ENCODE peak calls at places on chromosomes 11 and 22, in ten cellular contexts. B is HFF-Myc; O is suprapubic skin; F is tibial artery; U is dorsolateral prefrontal cortex; X is HCT116; M is CD8-positive, alpha-beta T cell; V is AG04450; Q is NB4; K is astrocyte of the spinal cord. I is an unnamed sample.

GRCh38 chr11:76616676-76617552 is 53.6 kb downstream of the LRRC32 start:
- DNase-seq in B (no peak), O (peak), F (no peak), U (no peak), X (no peak), M (no peak), V (no peak), Q (no peak), K (no peak), I (no peak)

GRCh38 chr22:38177044-38177443 is 4.6 kb downstream of the PLA2G6 start:
- DNase-seq in B (no peak), O (no peak), F (no peak), U (no peak), X (no peak), M (peak), V (no peak), Q (peak), K (no peak), I (no peak)

GRCh38 chr22:48057116-48057835 is 1294.8 kb downstream of the TBC1D22A start:
- DNase-seq in B (no peak), O (peak), F (no peak), U (no peak), X (no peak), M (no peak), V (no peak), Q (no peak), K (no peak), I (no peak)

GRCh38 chr11:7973011-7973410 is 7.8 kb upstream of the NLRP10 start:
- DNase-seq in B (no peak), O (no peak), F (no peak), U (no peak), X (no peak), M (no peak), V (no peak), Q (no peak), K (no peak), I (no peak)

GRCh38 chr22:46969491-46969890 is 207.0 kb downstream of the TBC1D22A start:
- DNase-seq in B (no peak), O (no peak), F (no peak), U (no peak), X (no peak), M (no peak), V (no peak), Q (peak), K (no peak), I (no peak)

GRCh38 chr22:40556641-40557040 is 79.9 kb downstream of the MRTFA start:
- DNase-seq in B (no peak), O (no peak), F (no peak), U (no peak), X (no peak), M (no peak), V (no peak), Q (no peak), K (no peak), I (no peak)

GRCh38 chr11:1732421-1733008 is 17.9 kb downstream of the IFITM10 start:
- DNase-seq in B (no peak), O (no peak), F (no peak), U (no peak), X (no peak), M (no peak), V (no peak), Q (no peak), K (no peak), I (no peak)

GRCh38 chr11:47689480-47689879 is 25.7 kb downstream of the AGBL2 start:
- DNase-seq in B (no peak), O (no peak), F (no peak), U (no peak), X (no peak), M (no peak), V (no peak), Q (no peak), K (no peak), I (no peak)

GRCh38 chr11:111668980-111669379 is 66.7 kb downstream of the SIK2 start:
- DNase-seq in B (no peak), O (no peak), F (no peak), U (no peak), X (no peak), M (no peak), V (no peak), Q (no peak), K (no peak), I (no peak)

DNA sequence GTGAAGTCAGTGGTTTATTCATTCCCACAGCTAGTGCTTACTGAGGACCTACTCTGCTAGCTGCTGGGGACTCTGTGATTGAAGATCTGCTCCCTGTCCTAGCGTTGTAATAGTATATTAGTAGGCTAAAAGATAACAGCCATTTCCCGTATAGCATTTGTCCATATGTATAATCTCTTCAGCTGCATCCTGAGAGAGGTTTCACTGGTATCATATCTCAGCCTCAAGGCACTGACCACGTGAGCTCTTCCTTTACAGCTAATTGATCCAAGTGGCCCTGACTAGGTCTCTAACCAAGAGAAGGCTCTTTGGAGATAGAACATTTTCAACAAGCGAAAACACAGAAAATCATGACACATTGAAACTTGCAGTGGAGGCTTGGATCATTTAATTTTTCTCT is 110.2 kb downstream of the APIP start:
- DNase-seq in B (no peak), O (no peak), F (no peak), U (no peak), X (no peak), M (no peak), V (no peak), Q (no peak), K (no peak), I (no peak)
- H3K4me3 ChIP-seq in B (no peak), O (no peak), F (no peak), U (no peak), X (no peak), M (no peak), V (no peak), Q (no peak), K (no peak), I (no peak)

DNA sequence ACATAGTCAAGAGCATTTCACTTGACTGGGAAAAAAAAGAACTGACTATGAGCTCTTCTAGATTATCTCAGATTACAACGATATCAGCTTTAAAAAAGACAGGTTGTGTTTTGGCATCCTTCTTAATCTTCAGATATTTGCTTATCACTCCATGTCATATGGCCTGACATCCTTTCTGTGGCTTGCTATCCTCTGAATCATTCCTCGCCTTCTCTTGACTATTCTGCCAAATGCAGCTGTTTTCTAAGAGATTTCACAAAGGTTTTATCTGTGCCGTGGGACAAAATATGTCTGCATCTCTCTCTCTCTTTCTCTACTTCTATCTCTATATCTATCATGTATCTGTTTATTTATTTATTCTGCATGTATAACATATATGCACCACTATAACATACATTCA is 746.1 kb downstream of the CNTN5 start:
- DNase-seq in B (no peak), O (no peak), F (no peak), U (no peak), X (no peak), M (no peak), V (no peak), Q (no peak), K (no peak), I (no peak)
- TF ChIP-seq CTCF in B (no peak), O (no peak), F (no peak), U (no peak), X (no peak), M (no peak), V (no peak), Q (no peak), K (no peak), I (no peak)

GRCh38 chr22:37165066-37165465 is 15.3 kb upstream of the IL2RB start:
- DNase-seq in B (no peak), O (no peak), F (no peak), U (no peak), X (no peak), M (no peak), V (no peak), Q (no peak), K (no peak), I (no peak)

GRCh38 chr22:37163096-37163489 is 13.4 kb upstream of the IL2RB start:
- DNase-seq in B (no peak), O (no peak), F (no peak), U (no peak), X (no peak), M (no peak), V (no peak), Q (no peak), K (no peak), I (no peak)

GRCh38 chr22:37162221-37163095 is 12.7 kb upstream of the IL2RB start:
- DNase-seq in B (no peak), O (no peak), F (no peak), U (no peak), X (no peak), M (peak), V (no peak), Q (no peak), K (peak), I (no peak)

GRCh38 chr22:37164535-37164887 is 14.8 kb upstream of the IL2RB start:
- DNase-seq in B (no peak), O (no peak), F (no peak), U (no peak), X (no peak), M (no peak), V (no peak), Q (no peak), K (no peak), I (no peak)

DNA sequence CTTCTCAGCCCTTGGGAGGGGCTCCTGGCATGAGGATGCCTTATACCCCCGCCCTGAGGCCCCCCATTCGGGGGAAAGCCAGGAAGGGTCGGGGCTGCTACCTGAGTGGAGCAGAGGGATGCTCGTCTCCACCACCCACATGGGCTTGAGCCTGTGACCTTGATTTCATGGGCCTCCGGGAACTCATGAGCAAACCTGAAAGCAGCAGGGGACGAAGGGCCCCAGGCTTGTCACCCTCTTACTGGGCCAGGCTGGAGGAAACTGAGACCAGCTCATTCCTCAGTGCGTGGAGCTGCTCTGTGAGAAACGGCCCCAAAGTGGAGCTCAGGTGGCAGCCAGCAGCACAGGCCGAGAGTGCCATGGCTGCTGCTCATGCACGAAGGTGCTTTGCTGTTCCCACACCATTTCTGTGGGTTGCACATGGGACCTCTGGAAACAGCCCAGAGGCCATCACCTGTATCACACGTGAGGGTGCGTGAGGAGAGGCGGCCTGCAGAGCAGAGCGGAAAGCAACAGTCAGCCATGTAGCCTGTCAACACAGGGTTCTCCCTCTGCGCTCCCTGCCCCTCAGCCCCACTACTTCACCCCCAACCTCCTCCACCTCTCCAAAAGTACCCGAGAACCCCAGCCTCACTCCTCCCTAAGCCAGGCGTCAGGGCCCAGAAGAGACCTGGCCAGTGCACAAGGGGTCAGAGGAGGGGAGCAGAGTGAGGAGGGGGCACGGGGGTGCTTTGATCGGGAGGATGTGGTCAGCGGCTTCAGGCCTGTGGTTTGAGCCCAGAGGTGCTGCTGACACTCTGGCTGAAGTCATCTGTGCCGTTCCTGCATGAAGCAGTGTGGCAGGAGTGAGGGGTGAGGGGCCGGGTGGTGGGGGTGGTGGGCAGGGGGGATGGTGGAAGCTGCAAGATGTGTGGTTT is 14.2 kb upstream of the IL2RB start:
- DNase-seq in B (no peak), O (no peak), F (no peak), U (no peak), X (no peak), M (peak), V (no peak), Q (peak), K (no peak), I (no peak)
- H3K4me3 ChIP-seq in B (no peak), O (no peak), F (no peak), U (no peak), X (no peak), M (no peak), V (no peak), Q (no peak), K (no peak), I (no peak)

DNA sequence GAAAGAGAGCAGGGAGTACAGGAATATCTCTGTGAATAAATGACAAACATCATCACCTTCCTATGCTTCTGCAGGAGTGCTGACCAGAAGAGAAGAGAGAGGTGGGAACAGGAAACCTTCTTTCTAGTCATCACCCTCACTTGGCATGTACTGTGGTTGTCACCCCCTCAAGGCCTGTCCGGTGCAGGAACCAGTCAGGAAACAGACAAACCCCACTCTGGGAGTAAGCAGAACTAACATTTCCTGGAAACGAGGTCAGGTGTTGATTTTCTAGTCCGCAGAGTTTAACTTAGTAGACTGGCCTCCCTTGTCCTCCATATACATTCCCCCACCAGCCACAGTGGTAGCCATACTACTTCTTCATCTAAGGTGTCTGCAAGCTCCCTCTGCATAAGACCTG is 80.8 kb upstream of the NCAM1 start:
- DNase-seq in B (no peak), O (no peak), F (no peak), U (no peak), X (no peak), M (no peak), V (no peak), Q (no peak), K (no peak), I (no peak)
- TF ChIP-seq CTCF in B (no peak), O (no peak), F (no peak), U (no peak), X (no peak), M (no peak), V (no peak), Q (no peak), K (no peak), I (no peak)

GRCh38 chr11:32785262-32785661 is 9.2 kb downstream of the CCDC73 start:
- DNase-seq in B (no peak), O (no peak), F (no peak), U (no peak), X (no peak), M (no peak), V (no peak), Q (no peak), K (no peak), I (no peak)
- H3K4me3 ChIP-seq in B (no peak), O (no peak), F (no peak), U (no peak), X (no peak), M (no peak), V (no peak), Q (no peak), K (no peak), I (no peak)

GRCh38 chr22:35257321-35258143 is at the start of gene HMGXB4:
- DNase-seq in B (peak), O (peak), F (peak), U (peak), X (peak), M (peak), V (peak), Q (peak), K (peak), I (peak)
- TF ChIP-seq CTCF in B (no peak), O (no peak), F (peak), U (peak), X (no peak), M (no peak), V (no peak), Q (no peak), K (no peak), I (no peak)

GRCh38 chr11:28106351-28107043 is 1.5 kb downstream of the KIF18A start:
- DNase-seq in B (no peak), O (no peak), F (no peak), U (no peak), X (no peak), M (no peak), V (no peak), Q (no peak), K (no peak), I (no peak)

GRCh38 chr11:28107331-28107725 is 628 bp downstream of the KIF18A start:
- DNase-seq in B (no peak), O (no peak), F (no peak), U (no peak), X (no peak), M (no peak), V (no peak), Q (peak), K (no peak), I (no peak)

GRCh38 chr11:28104984-28105383 is 3.0 kb downstream of the KIF18A start:
- DNase-seq in B (no peak), O (no peak), F (no peak), U (no peak), X (no peak), M (no peak), V (no peak), Q (no peak), K (no peak), I (no peak)

GRCh38 chr11:28104425-28104824 is 3.5 kb downstream of the KIF18A start:
- DNase-seq in B (no peak), O (no peak), F (no peak), U (no peak), X (no peak), M (no peak), V (no peak), Q (no peak), K (no peak), I (no peak)

GRCh38 chr11:28105869-28106268 is 2.1 kb downstream of the KIF18A start:
- DNase-seq in B (no peak), O (no peak), F (no peak), U (no peak), X (no peak), M (no peak), V (no peak), Q (no peak), K (no peak), I (no peak)
- H3K4me3 ChIP-seq in B (peak), O (no peak), F (no peak), U (no peak), X (no peak), M (no peak), V (no peak), Q (peak), K (no peak), I (no peak)

GRCh38 chr22:39306456-39307361 is 12.7 kb downstream of the RPL3 start:
- DNase-seq in B (no peak), O (peak), F (peak), U (no peak), X (no peak), M (peak), V (no peak), Q (peak), K (no peak), I (no peak)

GRCh38 chr22:39309364-39309861 is 10.0 kb downstream of the RPL3 start:
- DNase-seq in B (no peak), O (peak), F (no peak), U (no peak), X (no peak), M (no peak), V (no peak), Q (no peak), K (no peak), I (no peak)

GRCh38 chr22:39311592-39312400 is 7.6 kb downstream of the RPL3 start:
- DNase-seq in B (no peak), O (no peak), F (no peak), U (no peak), X (no peak), M (no peak), V (no peak), Q (peak), K (no peak), I (no peak)

GRCh38 chr22:39309881-39310714 is 9.3 kb downstream of the RPL3 start:
- DNase-seq in B (no peak), O (no peak), F (no peak), U (no peak), X (no peak), M (no peak), V (no peak), Q (peak), K (no peak), I (no peak)

DNA sequence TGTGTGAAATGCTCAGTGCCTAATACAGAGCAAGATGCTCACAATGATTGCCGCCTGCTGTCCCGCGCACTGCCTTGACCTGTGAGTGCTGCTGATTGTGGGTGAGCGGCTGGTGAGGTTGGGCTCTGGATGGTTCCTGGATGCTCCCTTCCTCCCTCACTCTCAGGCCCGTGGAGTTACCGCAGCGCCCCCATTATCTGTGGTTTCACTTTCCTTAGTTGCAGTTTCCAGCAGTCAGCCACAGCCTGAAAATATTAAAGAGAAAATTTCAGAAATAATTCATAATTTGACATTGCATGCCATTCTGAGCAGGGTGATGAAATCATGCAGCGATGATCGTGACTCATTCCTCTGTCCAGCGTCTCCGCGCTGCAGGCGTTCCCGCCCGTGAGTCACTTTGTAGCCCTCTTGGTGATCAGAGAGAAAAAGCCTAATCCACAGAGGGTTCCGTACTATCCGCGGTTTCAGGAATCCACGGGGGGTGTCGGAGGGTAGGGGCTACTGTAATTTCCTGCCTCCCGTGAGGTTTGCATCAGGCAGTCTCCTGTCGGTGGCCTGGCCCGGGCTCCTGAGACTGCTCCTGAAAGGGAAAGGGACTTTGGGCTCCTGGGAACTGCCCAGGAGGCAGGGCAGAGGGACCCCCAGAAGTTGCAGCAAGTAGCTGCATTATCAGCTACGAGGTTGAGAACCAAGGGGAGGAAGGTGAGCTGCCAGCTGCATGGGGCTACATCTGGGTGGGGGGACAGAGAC is 10.6 kb downstream of the RPL3 start:
- DNase-seq in B (peak), O (peak), F (peak), U (no peak), X (peak), M (no peak), V (peak), Q (peak), K (peak), I (no peak)
- TF ChIP-seq CTCF in B (peak), O (no peak), F (no peak), U (no peak), X (no peak), M (no peak), V (peak), Q (no peak), K (peak), I (no peak)

DNA sequence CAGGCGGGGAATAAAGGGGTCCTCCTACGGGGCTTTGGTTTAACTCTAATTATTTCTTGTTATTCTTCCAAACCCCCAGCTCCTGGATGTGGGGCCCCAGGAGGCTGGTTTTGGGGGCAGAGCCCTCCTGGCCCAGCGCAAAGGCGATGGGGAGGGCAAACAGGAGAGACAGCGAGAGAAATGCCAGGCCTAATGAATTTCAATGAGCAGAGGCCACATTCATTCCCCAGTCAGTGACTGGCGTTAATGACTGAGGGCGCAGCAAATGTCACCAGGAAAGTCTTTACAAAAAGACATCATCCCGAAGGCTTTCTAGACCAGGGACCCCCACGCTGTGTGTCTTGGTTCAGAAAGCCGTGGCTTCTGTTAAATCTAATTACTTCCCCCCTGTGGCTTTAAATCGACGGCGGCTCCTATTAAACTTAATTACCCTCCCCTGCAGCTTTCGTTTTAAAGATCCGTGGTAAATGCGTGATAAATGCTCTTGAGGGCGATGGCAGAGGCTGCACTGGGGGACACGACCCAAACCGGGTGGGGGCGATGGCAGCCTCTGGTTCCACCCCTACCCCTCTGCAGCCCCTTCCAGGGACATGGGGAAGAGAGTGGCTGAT is 1.5 kb upstream of the FGF19 start:
- DNase-seq in B (no peak), O (no peak), F (no peak), U (no peak), X (no peak), M (no peak), V (no peak), Q (no peak), K (no peak), I (no peak)
- H3K4me3 ChIP-seq in B (no peak), O (no peak), F (no peak), U (no peak), X (no peak), M (no peak), V (no peak), Q (no peak), K (no peak), I (no peak)

I was measured in thyroid gland.